ENCODE peak calls at places on chromosomes 2 and 18, in eight cellular contexts. W is CD8-positive, alpha-beta T cell; J is T follicular helper cell; B is SW480; R is stimulated activated CD4-positive, alpha-beta T cell treated with anti-CD3 and anti-CD28 coated beads, Interleukin-1b, Interleukin-23, amount 100 ng/mL, for 48 hours; F is MM.1S; V is central memory CD8-positive, alpha-beta T cell; E is stimulated activated CD8-positive, alpha-beta memory T cell treated with anti-CD3 and anti-CD28 coated beads, Interleukin-15, amount 100 ng/mL, for 1 hour. Z is an unnamed sample.

GRCh38 chr2:224442092-224442999 is 40.4 kb upstream of the FAM124B start:
- DNase-seq in V (no peak), E (no peak), B (no peak), W (no peak), R (peak; percentile 6), F (peak; percentile 8), J (no peak), Z (peak; percentile 14)

GRCh38 chr2:10317646-10318045 is 14.9 kb downstream of the HPCAL1 start:
- DNase-seq in J (no peak), F (no peak), E (no peak), B (no peak), R (no peak), W (no peak), V (no peak), Z (no peak)

GRCh38 chr18:14925281-14925709 is 177.3 kb downstream of the ANKRD30B start:
- DNase-seq in F (no peak), E (no peak), W (no peak), R (no peak), J (no peak), V (no peak), B (no peak), Z (no peak)

GRCh38 chr18:76386071-76386470 is 109.0 kb downstream of the ZNF516 start:
- DNase-seq in W (no peak), V (no peak), J (no peak), B (no peak), F (no peak), R (no peak), E (no peak), Z (no peak)

GRCh38 chr2:64338910-64339500 is 115.0 kb upstream of the LGALSL start:
- DNase-seq in J (no peak), W (peak; percentile 76), B (peak; percentile 78), E (no peak), F (no peak), V (no peak), R (no peak), Z (peak; percentile 71)

GRCh38 chr2:177673602-177674595 is 281.3 kb downstream of the AGPS start:
- DNase-seq in F (no peak), R (no peak), W (no peak), V (no peak), E (no peak), J (no peak), B (no peak), Z (no peak)

GRCh38 chr2:23209059-23209458 is 175.9 kb upstream of the KLHL29 start:
- DNase-seq in J (no peak), F (no peak), W (no peak), E (no peak), B (no peak), V (no peak), R (no peak), Z (no peak)

GRCh38 chr2:164745012-164745797 is 96.4 kb downstream of the COBLL1 start:
- DNase-seq in J (no peak), W (no peak), R (no peak), B (no peak), V (no peak), E (no peak), F (no peak), Z (peak; percentile 54)

GRCh38 chr2:127701651-127702394 is 526 bp downstream of the SFT2D3 start:
- DNase-seq in F (peak; percentile 90), B (peak; percentile 86), W (peak; percentile 87), J (peak; percentile 70), V (peak; percentile 69), E (peak; percentile 47), R (peak; percentile 81), Z (peak; percentile 82)

GRCh38 chr18:31603335-31603734 is 11.7 kb downstream of the TTR start:
- DNase-seq in W (no peak), V (no peak), J (no peak), R (peak; percentile 26), E (no peak), F (no peak), B (no peak), Z (peak; percentile 49)

GRCh38 chr2:73984922-73985317 is 210 bp downstream of the TET3 start:
- DNase-seq in R (peak; percentile 61), F (peak; percentile 51), J (peak; percentile 51), B (peak; percentile 43), V (peak; percentile 53), E (peak; percentile 36), W (peak; percentile 83), Z (no peak)

Z was measured in iris pigment epithelial cell.